ENCODE peak calls at places on chromosomes 1 and 21, in four cellular contexts. K is fibroblast of lung; N is CD8-positive, alpha-beta memory T cell; Q is uterus. X is an unnamed sample.

GRCh38 chr1:68785328-68785727 is 288.4 kb upstream of the DEPDC1 start:
- DNase-seq in Q (no peak), N (no peak), K (no peak), X (no peak)

GRCh38 chr21:16572032-16572431 is 842.2 kb downstream of the USP25 start:
- DNase-seq in N (no peak), K (no peak), Q (no peak), X (no peak)

GRCh38 chr1:118958937-118959631 is 29.1 kb downstream of the TBX15 start:
- DNase-seq in Q (no peak), K (no peak), N (no peak), X (no peak)

GRCh38 chr21:46667191-46667734 is 31.8 kb downstream of the PRMT2 start:
- DNase-seq in Q (no peak), N (peak), K (no peak), X (no peak)

GRCh38 chr1:206551985-206552325 is 44.6 kb downstream of the RASSF5 start:
- DNase-seq in K (no peak), N (peak), Q (no peak), X (no peak)

GRCh38 chr1:116390195-116390594 is 17.2 kb downstream of the ATP1A1 start:
- DNase-seq in N (peak), K (no peak), Q (no peak), X (no peak)

GRCh38 chr1:81670286-81670685 is 130.4 kb upstream of the ADGRL2 start:
- DNase-seq in Q (peak), N (no peak), K (peak), X (peak)

GRCh38 chr1:228647523-228648444 is 87.5 kb upstream of the RHOU start:
- DNase-seq in K (peak), Q (peak), N (peak), X (no peak)

GRCh38 chr1:202090994-202091393 is 31.7 kb upstream of the GPR37L1 start:
- DNase-seq in K (no peak), N (no peak), Q (no peak), X (no peak)

GRCh38 chr1:51517361-51518032 is 1.6 kb downstream of the EPS15 start:
- DNase-seq in Q (no peak), K (peak), N (no peak), X (no peak)

GRCh38 chr21:24411429-24411828 is 1195.9 kb downstream of the MRPL39 start:
- DNase-seq in Q (no peak), N (no peak), K (no peak), X (no peak)

GRCh38 chr1:22043175-22043769 is 9.2 kb upstream of the CDC42 start:
- DNase-seq in K (no peak), N (no peak), Q (no peak), X (no peak)

GRCh38 chr1:20351911-20352675 is 61.4 kb downstream of the VWA5B1 start:
- DNase-seq in Q (no peak), N (no peak), K (no peak), X (no peak)

GRCh38 chr1:108050911-108051624 is 86.1 kb upstream of the VAV3 start:
- DNase-seq in K (no peak), Q (no peak), N (no peak), X (no peak)

GRCh38 chr1:239719642-239720258 is 333.4 kb downstream of the CHRM3 start:
- DNase-seq in Q (no peak), K (no peak), N (peak), X (no peak)

GRCh38 chr21:46498335-46499050 is 39.8 kb downstream of the DIP2A start:
- DNase-seq in N (no peak), K (no peak), Q (no peak), X (no peak)

GRCh38 chr1:7230121-7230895 is 445.1 kb downstream of the CAMTA1 start:
- DNase-seq in N (no peak), K (no peak), Q (no peak), X (no peak)

GRCh38 chr1:174114788-174115448 is 44.4 kb upstream of the RABGAP1L start:
- DNase-seq in K (peak), Q (no peak), N (no peak), X (no peak)

GRCh38 chr1:19651141-19651737 is 7.1 kb downstream of the NBL1 start:
- DNase-seq in Q (peak), N (peak), K (peak), X (no peak)

GRCh38 chr1:23798662-23799142 is 1.9 kb downstream of the GALE start:
- DNase-seq in Q (no peak), N (no peak), K (no peak), X (no peak)

GRCh38 chr21:32572574-32573420 is 12.5 kb downstream of the TCP10L start:
- DNase-seq in Q (no peak), N (no peak), K (no peak), X (no peak)

GRCh38 chr1:154446292-154446691 is 41.1 kb downstream of the IL6R start:
- DNase-seq in K (peak), N (no peak), Q (no peak), X (peak)
- H3K4me3 ChIP-seq in K (no peak), N (no peak), Q (no peak), X (no peak)

GRCh38 chr1:179166663-179167417 is 62.6 kb downstream of the ABL2 start:
- DNase-seq in K (peak), Q (no peak), N (no peak), X (no peak)
- H3K4me3 ChIP-seq in K (no peak), Q (no peak), N (no peak), X (no peak)

DNA sequence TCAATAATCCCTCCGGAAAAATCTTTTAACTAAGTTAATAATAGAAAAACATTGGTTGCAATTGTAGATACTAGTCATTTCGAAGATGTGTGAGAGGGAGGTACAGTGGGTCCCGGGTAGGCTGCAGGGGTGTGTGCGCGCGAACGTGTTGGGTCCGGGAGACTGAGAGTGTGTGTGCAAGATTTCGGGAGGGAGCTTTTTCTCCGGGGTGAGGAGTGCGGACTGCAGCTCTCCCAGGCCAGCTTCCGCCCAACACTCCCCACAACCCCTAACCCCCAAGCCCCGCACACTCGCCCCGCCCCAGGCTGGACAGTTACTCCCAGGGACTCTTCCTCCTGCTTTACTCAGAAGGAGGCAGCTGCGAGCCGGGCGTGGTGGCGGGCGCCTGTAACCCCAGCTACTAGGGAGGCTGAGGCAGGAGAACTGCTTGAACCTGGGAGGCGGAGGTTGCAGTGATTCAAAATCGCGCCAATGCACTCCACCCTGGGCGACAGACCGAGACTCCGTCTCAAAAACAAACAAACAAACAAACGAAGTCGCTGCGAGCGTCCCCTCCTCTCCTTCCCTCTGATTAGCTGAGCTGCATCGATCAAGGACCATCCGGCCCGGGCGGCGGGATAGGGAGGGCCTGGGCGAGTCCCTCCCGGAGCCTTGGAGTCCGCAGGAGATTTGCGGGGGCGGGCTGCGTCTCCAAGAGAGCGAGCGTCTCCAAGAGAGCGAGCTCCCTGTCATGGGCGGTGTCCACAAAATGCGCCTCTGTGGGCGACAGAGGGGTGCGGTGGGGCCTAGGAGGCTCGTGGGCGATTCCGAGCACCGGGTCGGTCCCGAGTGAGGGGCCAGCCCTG is 28.3 kb upstream of the PPM1J start:
- DNase-seq in N (no peak), Q (no peak), K (no peak), X (no peak)
- H3K4me3 ChIP-seq in N (no peak), Q (no peak), K (peak), X (peak)

GRCh38 chr1:93906480-93906879 is 2.8 kb downstream of the GCLM start:
- DNase-seq in K (no peak), N (no peak), Q (no peak), X (no peak)
- H3K4me3 ChIP-seq in K (no peak), N (no peak), Q (no peak), X (no peak)

GRCh38 chr1:67314696-67315095 is 7.0 kb downstream of the IL12RB2 start:
- DNase-seq in Q (no peak), N (no peak), K (no peak), X (no peak)
- H3K4me3 ChIP-seq in Q (no peak), N (no peak), K (no peak), X (no peak)

GRCh38 chr1:6131561-6131960 is 48.6 kb downstream of the CHD5 start:
- DNase-seq in N (peak), K (no peak), Q (no peak), X (no peak)
- H3K4me3 ChIP-seq in N (no peak), K (no peak), Q (no peak), X (no peak)